ENCODE peak calls at places on chromosome 7, in nine cellular contexts. T is HCT116, W is transverse colon, M is GM12878, Q is HepG2, U is sigmoid colon, Y is K562, C is spleen, I is SK-N-MC. S is an unnamed sample.

GRCh38 chr7:4017785-4018184 is 664.3 kb upstream of the FOXK1 start:
- DNase-seq in Y (no peak), I (no peak), U (no peak), Q (no peak), M (no peak), W (no peak), C (no peak), T (no peak), S (no peak)

GRCh38 chr7:121049028-121049791 is 60.7 kb downstream of the CPED1 start:
- DNase-seq in M (no peak), Y (peak), T (no peak), W (no peak), C (no peak), U (no peak), I (no peak), Q (no peak), S (peak)

GRCh38 chr7:42263971-42264370 is 27.0 kb upstream of the GLI3 start:
- DNase-seq in Q (no peak), M (no peak), W (no peak), Y (no peak), C (no peak), U (no peak), T (no peak), I (no peak), S (peak)

GRCh38 chr7:156979711-156980110 is 30.2 kb downstream of the NOM1 start:
- DNase-seq in U (no peak), T (no peak), C (no peak), Y (no peak), M (no peak), I (no peak), Q (no peak), W (no peak), S (no peak)

GRCh38 chr7:150434240-150434639 is 16.2 kb upstream of the GIMAP8 start:
- DNase-seq in C (no peak), U (no peak), Y (no peak), Q (no peak), M (no peak), W (no peak), T (no peak), I (no peak), S (no peak)

GRCh38 chr7:8068892-8069686 is 100.5 kb downstream of the GLCCI1 start:
- DNase-seq in I (no peak), T (no peak), C (no peak), W (no peak), Y (no peak), Q (no peak), M (no peak), U (no peak), S (peak)

GRCh38 chr7:27303021-27303420 is 60.4 kb downstream of the EVX1 start:
- DNase-seq in U (no peak), I (no peak), C (no peak), M (no peak), T (no peak), Y (no peak), W (no peak), Q (no peak), S (no peak)

GRCh38 chr7:30348083-30348560 is 63.7 kb downstream of the ZNRF2 start:
- DNase-seq in Q (peak), U (no peak), T (peak), I (peak), C (no peak), Y (peak), M (peak), W (no peak), S (peak)

GRCh38 chr7:29807179-29807841 is 1.0 kb downstream of the WIPF3 start:
- DNase-seq in Y (no peak), C (no peak), W (peak), I (no peak), M (no peak), Q (peak), T (peak), U (no peak), S (peak)

GRCh38 chr7:143396625-143397556 is 11.8 kb downstream of the EPHA1 start:
- DNase-seq in W (no peak), M (no peak), T (no peak), Y (no peak), Q (no peak), U (peak), I (no peak), C (no peak), S (no peak)

GRCh38 chr7:112140600-112140999 is 65.6 kb downstream of the DOCK4 start:
- DNase-seq in C (no peak), T (no peak), M (no peak), W (no peak), U (no peak), Y (no peak), I (no peak), Q (no peak), S (no peak)

GRCh38 chr7:40015790-40016296 is 65.8 kb downstream of the CDK13 start:
- DNase-seq in C (no peak), I (peak), W (peak), T (no peak), Y (no peak), Q (peak), M (peak), U (no peak), S (no peak)

GRCh38 chr7:117117172-117117571 is 163.9 kb downstream of the ST7 start:
- DNase-seq in Y (no peak), C (no peak), U (no peak), Q (no peak), I (no peak), W (no peak), M (no peak), T (no peak), S (no peak)

GRCh38 chr7:19284596-19285300 is 139.5 kb upstream of the FERD3L start:
- DNase-seq in T (no peak), U (no peak), C (no peak), W (no peak), M (no peak), I (no peak), Y (no peak), Q (no peak), S (no peak)

GRCh38 chr7:120344276-120344675 is 71.3 kb downstream of the KCND2 start:
- DNase-seq in I (peak), Y (no peak), M (no peak), T (no peak), W (no peak), U (no peak), Q (no peak), C (no peak), S (no peak)

GRCh38 chr7:8638076-8638475 is 204.7 kb downstream of the NXPH1 start:
- DNase-seq in Q (no peak), I (no peak), U (no peak), T (no peak), W (peak), Y (no peak), C (no peak), M (no peak), S (no peak)

GRCh38 chr7:19069842-19070241 is 47.6 kb downstream of the TWIST1 start:
- DNase-seq in M (no peak), I (no peak), U (no peak), W (no peak), T (no peak), Q (no peak), C (no peak), Y (no peak), S (peak)

GRCh38 chr7:7956531-7957221 is 11.9 kb upstream of the GLCCI1 start:
- DNase-seq in T (no peak), Q (no peak), U (no peak), W (no peak), I (no peak), Y (no peak), M (no peak), C (no peak), S (no peak)

GRCh38 chr7:36972140-36972518 is 247.8 kb upstream of the AOAH start:
- DNase-seq in M (no peak), W (no peak), C (no peak), Q (peak), Y (no peak), I (no peak), U (no peak), T (no peak), S (no peak)

GRCh38 chr7:424961-425793 is 94.5 kb downstream of the PDGFA start:
- DNase-seq in T (no peak), U (peak), W (no peak), Q (no peak), Y (no peak), C (peak), M (no peak), I (no peak), S (no peak)

GRCh38 chr7:16913643-16914042 is 31.9 kb upstream of the AGR3 start:
- DNase-seq in I (no peak), M (no peak), C (no peak), Q (no peak), U (no peak), Y (no peak), W (no peak), T (no peak), S (peak)

GRCh38 chr7:23473848-23474097 is 3.5 kb upstream of the IGF2BP3 start:
- DNase-seq in C (no peak), T (no peak), I (no peak), Q (peak), W (no peak), Y (no peak), M (no peak), U (no peak), S (peak)

GRCh38 chr7:21942955-21943354 is 2.7 kb downstream of the CDCA7L start:
- DNase-seq in Y (no peak), W (no peak), T (no peak), U (no peak), I (no peak), C (no peak), M (no peak), Q (no peak), S (no peak)

GRCh38 chr7:36154255-36155212 is 1.5 kb downstream of the EEPD1 start:
- DNase-seq in M (no peak), W (no peak), I (no peak), U (peak), Y (no peak), Q (no peak), C (peak), T (no peak), S (peak)

GRCh38 chr7:143305423-143306070 is 10.4 kb upstream of the CLCN1 start:
- DNase-seq in C (peak), I (no peak), Q (peak), U (no peak), W (peak), Y (peak), M (no peak), T (peak), S (peak)

GRCh38 chr7:118109607-118110006 is 74.4 kb upstream of the LSM8 start:
- DNase-seq in T (no peak), I (no peak), U (no peak), Q (peak), M (no peak), W (no peak), Y (no peak), C (no peak), S (no peak)

GRCh38 chr7:101124376-101125056 is 2.4 kb upstream of the SERPINE1 start:
- DNase-seq in U (no peak), W (no peak), M (no peak), T (no peak), C (no peak), Y (no peak), Q (peak), I (no peak), S (no peak)

GRCh38 chr7:100867796-100868485 is 754 bp downstream of the TRIP6 start:
- DNase-seq in Q (no peak), W (no peak), I (no peak), Y (peak), C (no peak), T (no peak), U (no peak), M (no peak), S (peak)

GRCh38 chr7:12685550-12685949 is 1.9 kb upstream of the ARL4A start:
- DNase-seq in C (no peak), Y (no peak), U (no peak), T (no peak), M (no peak), Q (no peak), W (no peak), I (no peak), S (peak)

GRCh38 chr7:80253237-80253636 is 118.6 kb downstream of the GNAI1 start:
- DNase-seq in W (no peak), U (no peak), C (no peak), Q (no peak), I (no peak), T (no peak), M (no peak), Y (no peak), S (no peak)

GRCh38 chr7:128084896-128085608 is 53.8 kb upstream of the LRRC4 start:
- DNase-seq in C (no peak), U (no peak), I (no peak), W (no peak), T (no peak), Y (no peak), Q (no peak), M (no peak), S (no peak)

GRCh38 chr7:129825554-129826267 is 127.0 kb downstream of the UBE2H start:
- DNase-seq in T (peak), W (peak), I (no peak), Y (peak), Q (peak), U (peak), M (no peak), C (peak), S (peak)

GRCh38 chr7:116426428-116427156 is 72.9 kb upstream of the CAV2 start:
- DNase-seq in I (no peak), M (no peak), C (no peak), U (no peak), Y (no peak), W (peak), T (peak), Q (no peak), S (no peak)

GRCh38 chr7:2403718-2404648 is 572 bp downstream of the CHST12 start:
- DNase-seq in C (no peak), Y (peak), Q (no peak), T (no peak), M (no peak), W (peak), U (peak), I (no peak), S (peak)

GRCh38 chr7:121447939-121448338 is 51.8 kb upstream of the FAM3C start:
- DNase-seq in I (no peak), Q (no peak), Y (no peak), M (no peak), T (no peak), W (no peak), U (no peak), C (no peak), S (no peak)

GRCh38 chr7:89680161-89680560 is 474.1 kb upstream of the STEAP1 start:
- DNase-seq in I (no peak), W (no peak), T (no peak), Y (no peak), M (no peak), U (no peak), Q (no peak), C (no peak), S (no peak)

GRCh38 chr7:99392659-99393362 is 15.6 kb downstream of the PDAP1 start:
- DNase-seq in W (peak), C (peak), M (no peak), Q (no peak), U (peak), T (no peak), Y (peak), I (no peak), S (peak)
- TF ChIP-seq POLR2AphosphoS5 in W (peak), C (peak), M (peak), Q (no peak), U (peak), T (peak), Y (peak), I (peak), S (peak)

GRCh38 chr7:44563171-44563679 is 10.5 kb downstream of the DDX56 start:
- DNase-seq in Y (no peak), W (no peak), M (no peak), I (no peak), Q (no peak), C (peak), T (no peak), U (no peak), S (no peak)
- TF ChIP-seq POLR2AphosphoS5 in Y (no peak), W (no peak), M (peak), I (peak), Q (peak), C (peak), T (no peak), U (no peak), S (peak)

DNA sequence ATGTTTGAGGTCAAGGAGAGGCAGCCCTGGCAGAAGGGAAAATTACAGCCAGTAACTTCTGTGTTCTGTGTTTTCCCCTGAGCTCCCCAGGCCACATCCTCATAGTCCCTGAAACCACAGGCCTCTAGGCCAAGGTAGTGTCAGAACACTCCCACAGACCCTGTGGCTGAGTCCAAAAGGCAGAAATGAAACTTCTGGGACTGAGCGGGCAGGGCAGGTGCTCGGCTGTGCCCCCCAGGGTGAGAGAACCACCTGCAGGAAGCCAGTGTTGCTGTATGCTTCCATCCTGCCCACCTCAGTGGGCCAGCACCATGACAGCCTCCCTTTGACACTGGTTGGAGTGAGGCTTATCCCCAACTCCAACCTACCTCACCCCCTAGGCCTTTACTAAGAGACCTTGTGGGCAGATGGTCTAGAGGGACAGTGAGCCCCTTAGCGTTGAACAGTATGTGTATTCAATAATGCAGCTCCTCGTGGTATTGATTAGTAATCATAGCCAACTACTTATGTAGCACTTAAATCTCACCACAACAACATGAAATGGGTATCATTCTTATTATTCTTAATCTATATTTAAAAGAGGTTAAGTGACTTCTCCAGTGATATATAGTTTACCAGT is 30.3 kb downstream of the PIK3CG start:
- DNase-seq in Q (no peak), C (peak), U (no peak), I (no peak), T (no peak), W (peak), M (peak), Y (no peak), S (no peak)
- TF ChIP-seq POLR2AphosphoS5 in Q (no peak), C (peak), U (no peak), I (no peak), T (no peak), W (no peak), M (no peak), Y (no peak), S (no peak)

DNA sequence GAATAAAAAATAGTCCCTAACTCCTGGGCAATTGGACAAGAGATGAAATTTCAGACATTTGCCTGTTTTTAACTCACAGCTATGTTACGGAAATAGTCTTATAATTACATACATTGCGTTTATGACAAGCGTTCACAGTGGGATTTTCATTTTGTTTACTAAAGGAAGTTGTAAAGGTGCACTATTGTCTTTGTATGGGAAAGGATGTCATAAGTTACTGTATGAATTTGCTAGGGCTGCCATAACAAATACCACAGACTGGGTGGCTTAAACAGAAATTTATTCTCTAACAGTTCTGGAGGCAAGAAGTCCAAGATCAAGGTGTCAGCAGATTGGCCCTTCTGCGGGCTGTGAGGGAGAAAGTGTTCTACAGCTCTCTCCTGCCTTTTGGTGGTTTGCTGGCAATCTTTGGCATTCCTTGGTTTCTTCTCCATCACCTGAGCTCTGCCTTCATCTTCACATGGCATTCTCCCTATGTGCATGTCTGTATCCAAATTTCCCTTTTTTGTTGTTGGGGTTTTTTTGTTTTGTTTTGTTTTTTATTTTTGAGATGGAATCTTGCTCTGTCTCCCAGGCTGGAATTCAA is 5.6 kb downstream of the NFE2L3 start:
- DNase-seq in I (no peak), U (no peak), W (no peak), Q (no peak), Y (no peak), T (no peak), C (no peak), M (no peak), S (no peak)
- TF ChIP-seq POLR2AphosphoS5 in I (no peak), U (no peak), W (no peak), Q (no peak), Y (no peak), T (no peak), C (no peak), M (no peak), S (no peak)

GRCh38 chr7:74219416-74219815 is 9.6 kb downstream of the LAT2 start:
- DNase-seq in Q (no peak), M (no peak), U (no peak), W (no peak), I (no peak), T (no peak), C (no peak), Y (no peak), S (no peak)
- TF ChIP-seq POLR2AphosphoS5 in Q (no peak), M (peak), U (no peak), W (no peak), I (no peak), T (no peak), C (peak), Y (no peak), S (no peak)

DNA sequence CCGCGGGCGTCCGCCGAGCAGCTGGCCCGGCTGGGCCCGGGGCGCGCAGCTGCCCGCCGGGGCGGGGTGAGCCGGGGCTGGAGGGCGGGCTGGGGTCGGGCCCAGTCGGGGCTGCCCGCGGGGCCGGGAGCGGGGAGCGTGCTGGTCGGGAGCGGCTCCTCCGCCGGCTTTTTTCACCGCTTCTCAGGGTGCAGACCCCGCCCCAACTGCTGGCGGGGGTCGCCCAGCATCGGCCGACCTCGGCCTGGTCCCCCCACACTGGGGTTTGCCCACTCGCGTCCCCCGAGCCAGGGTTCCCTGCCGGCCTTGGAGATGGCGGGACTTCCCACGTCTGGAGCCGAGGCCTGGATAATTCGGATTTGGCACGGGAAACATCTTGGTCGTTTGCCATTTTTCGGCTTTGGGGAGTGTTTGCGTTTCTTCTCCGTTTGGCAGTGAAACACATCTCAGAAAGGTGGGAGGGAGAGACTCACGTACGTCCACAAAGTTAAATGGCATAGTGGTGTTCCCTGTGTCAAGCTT is 432 bp downstream of the TMEM248 start:
- DNase-seq in M (no peak), U (peak), T (no peak), C (peak), I (no peak), Y (no peak), Q (no peak), W (peak), S (peak)
- TF ChIP-seq POLR2AphosphoS5 in M (no peak), U (no peak), T (no peak), C (no peak), I (no peak), Y (no peak), Q (no peak), W (no peak), S (no peak)

GRCh38 chr7:70730451-70731110 is 401.4 kb upstream of the GALNT17 start:
- DNase-seq in C (no peak), Q (no peak), I (no peak), T (no peak), M (no peak), U (no peak), W (no peak), Y (no peak), S (no peak)
- TF ChIP-seq POLR2AphosphoS5 in C (no peak), Q (no peak), I (no peak), T (no peak), M (no peak), U (no peak), W (no peak), Y (no peak), S (no peak)